ENCODE peak calls at places on chromosomes 11 and 22, in six cellular contexts. F, U, N, D, Q and M are unnamed samples.

GRCh38 chr22:44046485-44047141 is 22.5 kb downstream of the PARVB start:
- DNase-seq in F (no peak), U (no peak), N (no peak), D (no peak), Q (no peak), M (no peak)

GRCh38 chr11:69000831-69001245 is 12.2 kb downstream of the MRGPRF start:
- DNase-seq in F (peak), U (no peak), N (no peak), D (no peak), Q (no peak), M (no peak)

GRCh38 chr11:14041040-14041439 is 78.5 kb downstream of the SPON1 start:
- DNase-seq in F (no peak), U (no peak), N (no peak), D (no peak), Q (no peak), M (no peak)

GRCh38 chr11:69101100-69101791 is 52.5 kb downstream of the TPCN2 start:
- DNase-seq in F (peak), U (no peak), N (peak), D (peak), Q (peak), M (peak)

GRCh38 chr11:14309425-14310192 is 49.4 kb downstream of the RRAS2 start:
- DNase-seq in F (no peak), U (no peak), N (no peak), D (no peak), Q (no peak), M (no peak)

GRCh38 chr22:42418811-42419243 is 13.4 kb downstream of the NFAM1 start:
- DNase-seq in F (no peak), U (no peak), N (no peak), D (no peak), Q (no peak), M (no peak)

GRCh38 chr11:74354036-74354435 is 42.6 kb upstream of the P4HA3 start:
- DNase-seq in F (peak), U (no peak), N (no peak), D (no peak), Q (no peak), M (no peak)

GRCh38 chr11:73539506-73540084 is 58.3 kb downstream of the FAM168A start:
- DNase-seq in F (no peak), U (no peak), N (no peak), D (no peak), Q (no peak), M (no peak)

GRCh38 chr11:124329787-124330478 is 9.9 kb upstream of the OR8D2 start:
- DNase-seq in F (peak), U (no peak), N (no peak), D (no peak), Q (peak), M (no peak)

GRCh38 chr11:135073870-135074269 is 661.8 kb upstream of the B3GAT1 start:
- DNase-seq in F (no peak), U (no peak), N (no peak), D (no peak), Q (no peak), M (no peak)

GRCh38 chr22:39622881-39623367 is 52.4 kb downstream of the CACNA1I start:
- DNase-seq in F (peak), U (no peak), N (peak), D (peak), Q (peak), M (no peak)

GRCh38 chr11:9341638-9342137 is 27.3 kb upstream of the TMEM41B start:
- DNase-seq in F (no peak), U (no peak), N (peak), D (no peak), Q (no peak), M (no peak)

GRCh38 chr11:79046365-79046764 is 394.5 kb downstream of the TENM4 start:
- DNase-seq in F (no peak), U (no peak), N (no peak), D (no peak), Q (no peak), M (no peak)

GRCh38 chr22:26681395-26681821 is 24.0 kb downstream of the MIAT start:
- DNase-seq in F (peak), U (no peak), N (peak), D (no peak), Q (no peak), M (peak)

GRCh38 chr11:123576082-123576481 is 78.3 kb downstream of the SCN3B start:
- DNase-seq in F (no peak), U (no peak), N (no peak), D (no peak), Q (no peak), M (no peak)

GRCh38 chr22:19819209-19819910 is 35.3 kb downstream of the GNB1L start:
- DNase-seq in F (no peak), U (no peak), N (peak), D (no peak), Q (no peak), M (no peak)

GRCh38 chr11:23413057-23413456 is 552.8 kb upstream of the CCDC179 start:
- DNase-seq in F (peak), U (no peak), N (no peak), D (no peak), Q (no peak), M (no peak)

GRCh38 chr22:42188808-42189447 is 58.3 kb upstream of the CYP2D6 start:
- DNase-seq in F (peak), U (peak), N (no peak), D (no peak), Q (no peak), M (no peak)

GRCh38 chr11:110119317-110119716 is 26.1 kb downstream of the ZC3H12C start:
- DNase-seq in F (no peak), U (no peak), N (no peak), D (no peak), Q (no peak), M (no peak)

GRCh38 chr11:110124605-110125004 is 31.4 kb downstream of the ZC3H12C start:
- DNase-seq in F (no peak), U (no peak), N (no peak), D (no peak), Q (no peak), M (no peak)

GRCh38 chr11:110123003-110123402 is 29.8 kb downstream of the ZC3H12C start:
- DNase-seq in F (peak), U (no peak), N (no peak), D (no peak), Q (no peak), M (no peak)

GRCh38 chr11:110125632-110126031 is 32.4 kb downstream of the ZC3H12C start:
- DNase-seq in F (peak), U (peak), N (no peak), D (no peak), Q (peak), M (peak)

GRCh38 chr11:110121204-110121603 is 28.0 kb downstream of the ZC3H12C start:
- DNase-seq in F (peak), U (no peak), N (no peak), D (no peak), Q (no peak), M (peak)
- H3K4me3 ChIP-seq in F (no peak), U (no peak), N (no peak), D (no peak), Q (no peak), M (no peak)

DNA sequence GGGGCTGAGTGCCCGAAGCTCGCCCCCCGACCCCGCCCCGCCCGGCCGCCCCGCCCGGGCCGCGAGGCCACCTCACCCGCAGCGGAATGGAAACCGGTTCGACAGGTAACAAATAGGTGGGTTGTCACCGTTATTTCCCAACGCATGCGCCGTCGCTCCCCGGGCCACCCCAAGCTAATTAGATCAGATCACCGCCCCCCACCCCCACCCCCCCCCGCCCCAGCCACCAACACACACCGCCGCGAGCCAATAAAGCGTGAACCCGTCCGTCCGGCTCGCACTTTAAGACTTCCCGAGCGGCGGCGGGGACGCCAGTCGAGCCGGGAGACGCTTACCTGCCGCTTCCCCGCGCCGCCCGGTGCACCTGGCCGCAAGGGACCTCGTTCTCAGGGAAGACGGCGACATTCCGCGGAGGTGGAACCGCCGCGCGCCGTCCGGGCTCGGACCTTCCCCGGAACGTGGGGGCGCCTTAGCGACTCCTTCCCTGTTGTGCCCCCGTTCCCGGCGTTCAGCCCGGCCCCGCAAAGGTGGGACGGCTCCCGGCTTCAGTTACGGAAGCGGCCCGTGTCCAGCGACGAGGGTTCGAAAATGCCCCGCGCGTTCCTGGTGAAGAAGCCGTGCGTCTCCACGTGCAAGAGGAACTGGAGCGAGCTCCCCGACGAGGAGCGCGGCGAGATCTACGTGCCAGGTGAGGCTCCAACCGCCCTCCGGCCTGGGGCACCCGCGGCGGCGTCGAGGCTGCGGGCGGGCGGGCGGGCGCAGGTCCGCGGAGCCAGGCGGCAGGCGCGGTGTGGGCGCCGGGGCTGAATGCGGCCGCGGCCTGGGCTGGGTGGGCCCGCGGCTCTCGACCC is at the start of gene OVOL1:
- DNase-seq in F (no peak), U (no peak), N (peak), D (peak), Q (no peak), M (no peak)
- H3K4me3 ChIP-seq in F (no peak), U (peak), N (peak), D (no peak), Q (no peak), M (peak)

DNA sequence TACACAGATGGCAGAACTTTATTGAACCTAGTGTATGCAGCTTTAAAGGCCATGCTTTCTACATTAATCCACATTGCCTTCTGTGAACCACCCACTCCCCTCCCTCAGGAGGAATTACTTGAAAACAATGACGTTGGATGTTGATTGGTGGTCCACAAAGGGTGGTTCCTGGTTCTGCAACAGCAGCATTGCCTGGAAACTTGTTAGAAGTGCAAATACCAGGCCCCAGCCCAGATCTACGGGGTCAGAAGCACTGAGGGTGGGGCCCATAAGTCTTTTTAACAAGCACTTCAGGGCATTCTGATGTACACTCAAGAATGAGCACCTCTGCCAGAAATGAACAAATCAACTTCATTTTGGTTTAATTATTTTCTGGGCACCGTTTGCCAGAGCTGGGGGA is 91.0 kb downstream of the ISX start:
- DNase-seq in F (no peak), U (no peak), N (no peak), D (no peak), Q (no peak), M (no peak)
- H3K4me3 ChIP-seq in F (no peak), U (no peak), N (no peak), D (no peak), Q (no peak), M (no peak)

GRCh38 chr11:118529584-118530175 is 1.3 kb upstream of the TMEM25 start:
- DNase-seq in F (no peak), U (no peak), N (no peak), D (no peak), Q (no peak), M (no peak)
- H3K4me3 ChIP-seq in F (no peak), U (peak), N (no peak), D (peak), Q (no peak), M (peak)

GRCh38 chr11:59243633-59244032 is 30.9 kb upstream of the MPEG1 start:
- DNase-seq in F (no peak), U (no peak), N (no peak), D (no peak), Q (no peak), M (no peak)

GRCh38 chr11:59240322-59240721 is 27.6 kb upstream of the MPEG1 start:
- DNase-seq in F (no peak), U (no peak), N (no peak), D (no peak), Q (no peak), M (no peak)
- H3K4me3 ChIP-seq in F (no peak), U (no peak), N (no peak), D (no peak), Q (no peak), M (no peak)

GRCh38 chr11:66278396-66279091 is 569 bp downstream of the CNIH2 start:
- DNase-seq in F (peak), U (no peak), N (no peak), D (no peak), Q (no peak), M (no peak)

GRCh38 chr11:66275984-66276612 is 1.9 kb upstream of the CNIH2 start:
- DNase-seq in F (no peak), U (no peak), N (no peak), D (no peak), Q (no peak), M (no peak)

GRCh38 chr11:66275396-66275795 is 2.6 kb upstream of the CNIH2 start:
- DNase-seq in F (no peak), U (no peak), N (no peak), D (no peak), Q (no peak), M (no peak)

GRCh38 chr11:66279092-66279797 is 1.3 kb downstream of the CNIH2 start:
- DNase-seq in F (no peak), U (no peak), N (no peak), D (no peak), Q (no peak), M (no peak)

GRCh38 chr11:66277475-66278391 is at the start of gene CNIH2:
- DNase-seq in F (no peak), U (no peak), N (peak), D (peak), Q (peak), M (no peak)
- H3K4me3 ChIP-seq in F (no peak), U (no peak), N (no peak), D (no peak), Q (peak), M (peak)

GRCh38 chr11:18324381-18324780 is 2.0 kb downstream of the GTF2H1 start:
- DNase-seq in F (no peak), U (no peak), N (no peak), D (no peak), Q (no peak), M (no peak)
- H3K4me3 ChIP-seq in F (peak), U (no peak), N (no peak), D (peak), Q (no peak), M (no peak)

DNA sequence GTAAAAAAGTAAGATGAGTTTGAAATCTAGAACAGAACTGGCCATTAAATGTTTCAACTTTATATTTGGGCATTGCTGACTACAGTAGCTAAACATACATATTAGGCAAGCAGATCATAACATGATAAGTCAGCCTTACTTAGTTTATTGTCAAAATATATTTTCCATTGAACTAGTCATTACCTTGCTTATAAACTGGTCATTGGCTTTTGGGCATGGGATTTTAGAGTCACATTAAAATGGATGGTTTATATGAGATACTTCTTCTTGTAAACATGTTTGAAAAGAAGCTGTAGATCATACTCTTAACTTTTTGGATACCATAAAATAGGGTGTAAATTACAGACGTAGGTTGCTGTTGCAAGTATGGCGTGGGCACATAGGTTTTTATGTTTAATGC is 2.7 kb downstream of the HIPK3 start:
- DNase-seq in F (no peak), U (no peak), N (no peak), D (no peak), Q (no peak), M (no peak)
- H3K4me3 ChIP-seq in F (peak), U (peak), N (peak), D (peak), Q (peak), M (peak)

DNA sequence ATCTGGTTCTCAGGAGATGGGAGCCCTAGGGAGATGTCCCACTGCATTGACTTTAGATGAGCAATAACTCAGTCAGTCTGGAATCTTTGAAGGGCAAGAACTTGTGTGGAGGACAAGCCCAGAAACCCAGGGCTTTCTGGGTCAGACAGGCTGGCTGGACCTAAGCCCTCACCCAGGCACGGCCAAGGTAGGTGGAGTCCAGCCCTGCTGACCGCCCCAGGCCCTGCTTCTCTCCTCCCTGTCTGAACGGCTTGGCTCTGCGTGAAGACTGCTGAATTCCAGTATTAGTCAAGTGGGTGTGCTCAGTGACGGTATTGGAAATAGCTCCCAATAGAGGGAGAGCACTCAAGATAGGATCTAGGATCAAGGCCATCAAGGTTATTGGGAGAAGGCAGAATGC is 6.1 kb downstream of the CXCR5 start:
- DNase-seq in F (peak), U (no peak), N (peak), D (no peak), Q (no peak), M (no peak)
- H3K4me3 ChIP-seq in F (no peak), U (no peak), N (no peak), D (no peak), Q (no peak), M (no peak)